ENCODE peak calls at places on chromosomes 13 and 19, in six cellular contexts. One of them, this sample, is unnamed.

GRCh38 chr13:25752957-25753540 is 298.8 kb downstream of the SHISA2 start:
- DNase-seq in psoas muscle: peak; percentile 67
- DNase-seq in body of pancreas: peak; percentile 17
- DNase-seq in spleen: no peak
- DNase-seq in transverse colon: peak; percentile 35
- DNase-seq in osteoblast: peak; percentile 93
- DNase-seq in this sample: peak; percentile 61

GRCh38 chr13:84430441-84430840 is 548.2 kb upstream of the SLITRK1 start:
- DNase-seq in psoas muscle: no peak
- DNase-seq in body of pancreas: no peak
- DNase-seq in spleen: no peak
- DNase-seq in transverse colon: no peak
- DNase-seq in osteoblast: peak; percentile 30
- DNase-seq in this sample: no peak

GRCh38 chr13:51614350-51614786 is 30.1 kb downstream of the WDFY2 start:
- DNase-seq in psoas muscle: peak; percentile 52
- DNase-seq in body of pancreas: peak; percentile 49
- DNase-seq in spleen: peak; percentile 79
- DNase-seq in transverse colon: peak; percentile 12
- DNase-seq in osteoblast: no peak
- DNase-seq in this sample: no peak

GRCh38 chr19:8699908-8700307 is 1.3 kb upstream of the ACTL9 start:
- DNase-seq in psoas muscle: no peak
- DNase-seq in body of pancreas: no peak
- DNase-seq in spleen: no peak
- DNase-seq in transverse colon: no peak
- DNase-seq in osteoblast: no peak
- DNase-seq in this sample: no peak

GRCh38 chr13:113670541-113670940 is 3.5 kb downstream of the GRK1 start:
- DNase-seq in psoas muscle: peak; percentile 26
- DNase-seq in body of pancreas: peak; percentile 4
- DNase-seq in spleen: peak; percentile 42
- DNase-seq in transverse colon: peak; percentile 3
- DNase-seq in osteoblast: peak; percentile 26
- DNase-seq in this sample: peak; percentile 22

GRCh38 chr13:34087791-34088190 is 269.8 kb downstream of the RFC3 start:
- DNase-seq in psoas muscle: no peak
- DNase-seq in body of pancreas: no peak
- DNase-seq in spleen: no peak
- DNase-seq in transverse colon: no peak
- DNase-seq in osteoblast: no peak
- DNase-seq in this sample: no peak

GRCh38 chr13:74026753-74027152 is 107.5 kb downstream of the KLF12 start:
- DNase-seq in psoas muscle: no peak
- DNase-seq in body of pancreas: peak; percentile 12
- DNase-seq in spleen: peak; percentile 80
- DNase-seq in transverse colon: peak; percentile 44
- DNase-seq in osteoblast: no peak
- DNase-seq in this sample: no peak

GRCh38 chr13:111116830-111117229 is 1.7 kb downstream of the ARHGEF7 start:
- DNase-seq in psoas muscle: no peak
- DNase-seq in body of pancreas: no peak
- DNase-seq in spleen: no peak
- DNase-seq in transverse colon: no peak
- DNase-seq in osteoblast: no peak
- DNase-seq in this sample: no peak

GRCh38 chr13:52070929-52071523 is 46.5 kb downstream of the UTP14C start:
- DNase-seq in psoas muscle: no peak
- DNase-seq in body of pancreas: no peak
- DNase-seq in spleen: no peak
- DNase-seq in transverse colon: no peak
- DNase-seq in osteoblast: peak; percentile 66
- DNase-seq in this sample: no peak

GRCh38 chr13:70967564-70967963 is 859.3 kb upstream of the KLHL1 start:
- DNase-seq in psoas muscle: no peak
- DNase-seq in body of pancreas: no peak
- DNase-seq in spleen: peak; percentile 64
- DNase-seq in transverse colon: no peak
- DNase-seq in osteoblast: no peak
- DNase-seq in this sample: no peak

GRCh38 chr13:33692531-33692930 is 125.4 kb upstream of the RFC3 start:
- DNase-seq in psoas muscle: no peak
- DNase-seq in body of pancreas: no peak
- DNase-seq in spleen: no peak
- DNase-seq in transverse colon: no peak
- DNase-seq in osteoblast: no peak
- DNase-seq in this sample: no peak

GRCh38 chr19:48632692-48633147 is 4.5 kb downstream of the DBP start:
- DNase-seq in psoas muscle: no peak
- DNase-seq in body of pancreas: no peak
- DNase-seq in spleen: no peak
- DNase-seq in transverse colon: no peak
- DNase-seq in osteoblast: peak; percentile 83
- DNase-seq in this sample: no peak

GRCh38 chr19:50794778-50795664 is 4.8 kb downstream of the ACP4 start:
- DNase-seq in psoas muscle: no peak
- DNase-seq in body of pancreas: peak; percentile 36
- DNase-seq in spleen: no peak
- DNase-seq in transverse colon: no peak
- DNase-seq in osteoblast: peak; percentile 84
- DNase-seq in this sample: no peak

GRCh38 chr19:11256189-11256588 is 6.1 kb downstream of the DOCK6 start:
- DNase-seq in psoas muscle: peak; percentile 64
- DNase-seq in body of pancreas: peak; percentile 19
- DNase-seq in spleen: no peak
- DNase-seq in transverse colon: no peak
- DNase-seq in osteoblast: peak; percentile 70
- DNase-seq in this sample: peak; percentile 84

GRCh38 chr13:49561064-49561410 is 24.3 kb downstream of the RCBTB1 start:
- DNase-seq in psoas muscle: no peak
- DNase-seq in body of pancreas: peak; percentile 53
- DNase-seq in spleen: no peak
- DNase-seq in transverse colon: no peak
- DNase-seq in osteoblast: no peak
- DNase-seq in this sample: no peak

GRCh38 chr19:51514866-51515481 is 13.4 kb upstream of the SIGLEC12 start:
- DNase-seq in psoas muscle: no peak
- DNase-seq in body of pancreas: no peak
- DNase-seq in spleen: no peak
- DNase-seq in transverse colon: no peak
- DNase-seq in osteoblast: peak; percentile 51
- DNase-seq in this sample: no peak

GRCh38 chr13:111917901-111918300 is 149.0 kb upstream of the SOX1 start:
- DNase-seq in psoas muscle: no peak
- DNase-seq in body of pancreas: no peak
- DNase-seq in spleen: peak; percentile 64
- DNase-seq in transverse colon: no peak
- DNase-seq in osteoblast: no peak
- DNase-seq in this sample: no peak

GRCh38 chr13:33257786-33258185 is 27.8 kb downstream of the STARD13 start:
- DNase-seq in psoas muscle: no peak
- DNase-seq in body of pancreas: no peak
- DNase-seq in spleen: no peak
- DNase-seq in transverse colon: no peak
- DNase-seq in osteoblast: no peak
- DNase-seq in this sample: no peak

GRCh38 chr19:35755550-35756371 is 1.1 kb downstream of the HSPB6 start:
- DNase-seq in psoas muscle: peak; percentile 97
- DNase-seq in body of pancreas: peak; percentile 55
- DNase-seq in spleen: peak; percentile 83
- DNase-seq in transverse colon: peak; percentile 79
- DNase-seq in osteoblast: peak; percentile 91
- DNase-seq in this sample: peak; percentile 92

GRCh38 chr19:45569619-45570421 is 14.8 kb downstream of the OPA3 start:
- DNase-seq in psoas muscle: peak; percentile 83
- DNase-seq in body of pancreas: peak; percentile 67
- DNase-seq in spleen: peak; percentile 89
- DNase-seq in transverse colon: peak; percentile 87
- DNase-seq in osteoblast: no peak
- DNase-seq in this sample: peak; percentile 77

GRCh38 chr13:80757694-80758093 is 416.8 kb upstream of the SPRY2 start:
- DNase-seq in psoas muscle: no peak
- DNase-seq in body of pancreas: no peak
- DNase-seq in spleen: no peak
- DNase-seq in transverse colon: no peak
- DNase-seq in osteoblast: no peak
- DNase-seq in this sample: no peak

GRCh38 chr13:43597599-43597945 is 189.2 kb downstream of the ENOX1 start:
- DNase-seq in psoas muscle: no peak
- DNase-seq in body of pancreas: no peak
- DNase-seq in spleen: no peak
- DNase-seq in transverse colon: no peak
- DNase-seq in osteoblast: no peak
- DNase-seq in this sample: no peak

GRCh38 chr19:57888494-57889231 is at the start of gene ZNF814:
- DNase-seq in psoas muscle: peak; percentile 88
- DNase-seq in body of pancreas: peak; percentile 78
- DNase-seq in spleen: peak; percentile 91
- DNase-seq in transverse colon: peak; percentile 86
- DNase-seq in osteoblast: peak; percentile 86
- DNase-seq in this sample: peak; percentile 90

GRCh38 chr19:2043269-2043641 is 7.8 kb downstream of the MKNK2 start:
- DNase-seq in psoas muscle: peak; percentile 75
- DNase-seq in body of pancreas: no peak
- DNase-seq in spleen: peak; percentile 78
- DNase-seq in transverse colon: no peak
- DNase-seq in osteoblast: peak; percentile 73
- DNase-seq in this sample: no peak
- H3K4me1 ChIP-seq in psoas muscle: peaks cover 88% of the 10 kb centered on the region
- H3K4me1 ChIP-seq in body of pancreas: peaks cover 84% of the 10 kb centered on the region
- H3K4me1 ChIP-seq in spleen: peaks cover 93% of the 10 kb centered on the region
- H3K4me1 ChIP-seq in transverse colon: peaks cover 61% of the 10 kb centered on the region
- H3K4me1 ChIP-seq in osteoblast: peaks cover 11% of the 10 kb centered on the region
- H3K4me1 ChIP-seq in this sample: peaks cover 77% of the 10 kb centered on the region

GRCh38 chr19:38697197-38697596 is 47.1 kb downstream of the CAPN12 start:
- DNase-seq in psoas muscle: no peak
- DNase-seq in body of pancreas: no peak
- DNase-seq in spleen: no peak
- DNase-seq in transverse colon: no peak
- DNase-seq in osteoblast: peak; percentile 61
- DNase-seq in this sample: no peak
- H3K27ac ChIP-seq in psoas muscle: peak overlapping the region; percentile 38
- H3K27ac ChIP-seq in body of pancreas: no peak overlapping the region
- H3K27ac ChIP-seq in spleen: peak overlapping the region; percentile 91
- H3K27ac ChIP-seq in transverse colon: peak overlapping the region; percentile 92
- H3K27ac ChIP-seq in osteoblast: no peak overlapping the region
- H3K27ac ChIP-seq in this sample: peak overlapping the region; percentile 96

DNA sequence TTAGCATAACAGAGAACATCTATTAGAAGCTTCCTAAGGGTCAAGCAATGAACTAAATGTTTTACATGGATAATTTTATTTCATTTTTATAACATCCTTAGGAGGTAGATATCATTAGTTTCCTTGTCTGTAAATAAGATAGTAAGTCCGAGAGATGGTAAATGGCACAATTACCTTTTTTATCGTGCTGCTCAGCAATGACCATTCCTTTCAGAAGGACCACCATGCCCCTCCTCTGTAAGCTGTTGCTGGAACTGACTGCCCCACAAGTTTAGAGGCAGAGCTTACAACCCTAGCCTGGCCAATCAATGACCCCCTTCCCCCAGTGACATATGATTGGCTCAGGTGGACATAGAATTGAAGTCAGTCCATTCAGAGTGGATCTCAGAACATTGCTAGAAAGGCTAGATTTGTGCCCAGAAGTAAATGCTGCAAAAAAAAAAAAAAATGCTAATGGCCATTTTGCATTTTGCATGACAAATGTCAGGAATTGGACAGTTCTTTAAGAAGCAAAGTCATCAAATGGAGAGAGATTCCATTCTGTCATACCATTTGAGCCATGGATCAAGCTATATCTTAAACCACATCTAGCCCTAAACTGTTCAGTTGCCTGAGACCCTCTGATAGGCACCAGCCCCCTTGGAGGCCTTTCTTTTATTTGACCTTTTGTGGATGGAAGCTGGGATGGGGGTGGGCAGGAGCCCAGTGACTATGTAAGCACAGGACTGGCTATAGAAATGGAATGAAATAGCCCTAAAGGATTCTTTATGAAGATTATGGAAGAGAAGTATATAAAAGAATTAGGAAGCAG is 668.3 kb downstream of the UQCRFS1 start:
- DNase-seq in psoas muscle: no peak
- DNase-seq in body of pancreas: no peak
- DNase-seq in spleen: no peak
- DNase-seq in transverse colon: no peak
- DNase-seq in osteoblast: no peak
- DNase-seq in this sample: no peak
- H3K36me3 ChIP-seq in psoas muscle: no peaks in the 10 kb centered on the region
- H3K36me3 ChIP-seq in body of pancreas: no peaks in the 10 kb centered on the region
- H3K36me3 ChIP-seq in spleen: no peaks in the 10 kb centered on the region
- H3K36me3 ChIP-seq in transverse colon: no peaks in the 10 kb centered on the region
- H3K36me3 ChIP-seq in osteoblast: no peaks in the 10 kb centered on the region
- H3K36me3 ChIP-seq in this sample: no peaks in the 10 kb centered on the region

GRCh38 chr13:29579094-29579493 is 16.4 kb downstream of the SLC7A1 start:
- DNase-seq in psoas muscle: no peak
- DNase-seq in body of pancreas: no peak
- DNase-seq in spleen: no peak
- DNase-seq in transverse colon: no peak
- DNase-seq in osteoblast: no peak
- DNase-seq in this sample: no peak

GRCh38 chr13:29587645-29588044 is 7.8 kb downstream of the SLC7A1 start:
- DNase-seq in psoas muscle: no peak
- DNase-seq in body of pancreas: no peak
- DNase-seq in spleen: no peak
- DNase-seq in transverse colon: no peak
- DNase-seq in osteoblast: peak; percentile 76
- DNase-seq in this sample: no peak

GRCh38 chr13:29581666-29582065 is 13.8 kb downstream of the SLC7A1 start:
- DNase-seq in psoas muscle: no peak
- DNase-seq in body of pancreas: no peak
- DNase-seq in spleen: no peak
- DNase-seq in transverse colon: no peak
- DNase-seq in osteoblast: no peak
- DNase-seq in this sample: no peak

GRCh38 chr13:29582171-29582570 is 13.3 kb downstream of the SLC7A1 start:
- DNase-seq in psoas muscle: no peak
- DNase-seq in body of pancreas: peak; percentile 64
- DNase-seq in spleen: no peak
- DNase-seq in transverse colon: peak; percentile 83
- DNase-seq in osteoblast: no peak
- DNase-seq in this sample: peak; percentile 42

DNA sequence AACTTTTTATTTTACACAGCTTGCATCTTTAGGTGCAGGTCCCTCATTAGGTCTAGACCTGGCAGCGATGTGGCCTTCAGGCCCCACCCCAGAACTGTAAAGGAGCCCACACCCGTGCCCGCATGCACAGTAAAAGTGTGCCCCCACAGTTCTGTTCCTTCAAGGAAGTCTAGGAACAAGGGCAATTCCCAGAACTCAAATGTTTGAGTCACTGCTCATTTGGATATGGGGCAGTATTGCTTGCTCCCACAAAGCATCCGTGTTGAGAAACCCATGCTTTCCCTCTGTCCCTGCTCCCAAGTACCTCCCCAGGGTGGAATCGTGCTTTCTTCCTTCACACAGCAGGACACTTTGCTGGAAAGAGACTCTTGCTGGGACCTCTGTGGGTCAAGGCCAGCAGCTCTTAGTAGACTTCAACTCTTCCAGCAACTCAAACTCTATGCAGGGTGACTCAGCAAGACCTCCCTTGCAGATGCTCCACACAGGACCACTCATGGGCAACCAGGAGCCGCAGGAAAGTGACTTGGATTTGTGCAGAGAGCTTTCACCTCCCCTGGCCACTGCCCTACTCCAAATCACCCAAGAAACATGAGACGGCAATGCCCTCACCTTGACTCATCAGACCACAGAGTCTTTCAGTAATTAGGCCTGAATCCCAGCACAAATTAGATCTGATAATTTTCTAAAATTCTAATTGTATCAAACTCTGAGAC is 12.3 kb downstream of the SLC7A1 start:
- DNase-seq in psoas muscle: no peak
- DNase-seq in body of pancreas: no peak
- DNase-seq in spleen: no peak
- DNase-seq in transverse colon: no peak
- DNase-seq in osteoblast: peak; percentile 95
- DNase-seq in this sample: no peak
- H3K4me1 ChIP-seq in psoas muscle: no peaks in the 10 kb centered on the region
- H3K4me1 ChIP-seq in body of pancreas: peaks cover 59% of the 10 kb centered on the region
- H3K4me1 ChIP-seq in spleen: no peaks in the 10 kb centered on the region
- H3K4me1 ChIP-seq in transverse colon: peaks cover 6% of the 10 kb centered on the region
- H3K4me1 ChIP-seq in osteoblast: peaks cover 51% of the 10 kb centered on the region
- H3K4me1 ChIP-seq in this sample: peaks cover 35% of the 10 kb centered on the region

This sample was measured in heart left ventricle.